ENCODE peak calls at places on chromosomes 1 and 21, in ten cellular contexts. E is uterus, S is breast epithelium, Z is ovary, W is body of pancreas, X is testis, P is IMR-90, V is stomach, F is sigmoid colon, R is upper lobe of left lung. M is an unnamed sample.

GRCh38 chr1:94884101-94884875 is 42.6 kb downstream of the CNN3 start:
- DNase-seq in R (no peak), X (peak; percentile 29), S (peak; percentile 84), W (peak; percentile 47), V (peak; percentile 34), Z (peak; percentile 61), P (peak; percentile 76), E (peak; percentile 48), F (no peak), M (no peak)

GRCh38 chr21:25888711-25889110 is 153.9 kb downstream of the GABPA start:
- DNase-seq in S (no peak), P (no peak), Z (no peak), V (no peak), E (no peak), F (no peak), X (no peak), R (no peak), W (no peak), M (no peak)

GRCh38 chr1:6807782-6808181 is 22.5 kb downstream of the CAMTA1 start:
- DNase-seq in S (no peak), W (no peak), X (no peak), P (peak; percentile 40), Z (no peak), R (no peak), V (no peak), E (no peak), F (no peak), M (no peak)

GRCh38 chr1:201389066-201389465 is 10.1 kb downstream of the LAD1 start:
- DNase-seq in P (no peak), W (no peak), F (no peak), E (no peak), S (no peak), Z (no peak), X (no peak), R (peak; percentile 65), V (no peak), M (no peak)

GRCh38 chr1:161260939-161261858 is 2.7 kb downstream of the PCP4L1 start:
- DNase-seq in E (no peak), Z (no peak), V (no peak), W (no peak), F (no peak), S (no peak), X (no peak), R (no peak), P (no peak), M (no peak)

GRCh38 chr1:117096871-117097842 is 24.4 kb downstream of the TRIM45 start:
- DNase-seq in Z (no peak), R (no peak), X (no peak), E (no peak), P (peak; percentile 64), V (no peak), S (no peak), F (no peak), W (no peak), M (no peak)

GRCh38 chr1:151128800-151129199 is 17.6 kb downstream of the SEMA6C start:
- DNase-seq in W (no peak), V (no peak), E (no peak), Z (no peak), P (no peak), X (no peak), F (no peak), R (no peak), S (no peak), M (no peak)

GRCh38 chr1:85629532-85629920 is 49.0 kb downstream of the CCN1 start:
- DNase-seq in W (no peak), Z (no peak), X (no peak), F (no peak), S (no peak), P (no peak), V (no peak), E (no peak), R (no peak), M (no peak)

GRCh38 chr1:46488343-46489168 is 1.1 kb upstream of the DMBX1 start:
- DNase-seq in E (no peak), V (no peak), R (no peak), W (no peak), S (no peak), P (peak; percentile 30), X (no peak), F (no peak), Z (no peak), M (peak; percentile 60)

GRCh38 chr1:46490603-46491499 is 1.2 kb downstream of the DMBX1 start:
- DNase-seq in F (no peak), V (no peak), E (no peak), Z (no peak), R (peak; percentile 63), W (no peak), P (no peak), X (no peak), S (no peak), M (no peak)

GRCh38 chr1:46487818-46488218 is 1.8 kb upstream of the DMBX1 start:
- DNase-seq in F (no peak), V (no peak), X (no peak), S (no peak), R (no peak), W (no peak), P (no peak), E (no peak), Z (no peak), M (no peak)

GRCh38 chr1:46489638-46490602 is at the start of gene DMBX1:
- DNase-seq in S (no peak), P (no peak), E (no peak), W (peak; percentile 40), X (peak; percentile 66), V (peak; percentile 54), Z (no peak), R (peak; percentile 92), F (no peak), M (peak; percentile 46)

GRCh38 chr1:46489169-46489637 is 433 bp upstream of the DMBX1 start:
- DNase-seq in R (peak; percentile 85), S (no peak), E (no peak), W (no peak), F (no peak), Z (no peak), V (no peak), P (no peak), X (no peak), M (no peak)
- H3K27me3 ChIP-seq in R (no peaks in the 10 kb centered on the region), S (peaks cover 100% of the 10 kb centered on the region), E (peaks cover 77% of the 10 kb centered on the region), W (peaks cover 43% of the 10 kb centered on the region), F (peaks cover 66% of the 10 kb centered on the region), Z (peaks cover 4% of the 10 kb centered on the region), V (peaks cover 46% of the 10 kb centered on the region), P (peaks cover 95% of the 10 kb centered on the region), X (no peaks in the 10 kb centered on the region), M (peaks cover 74% of the 10 kb centered on the region)

DNA sequence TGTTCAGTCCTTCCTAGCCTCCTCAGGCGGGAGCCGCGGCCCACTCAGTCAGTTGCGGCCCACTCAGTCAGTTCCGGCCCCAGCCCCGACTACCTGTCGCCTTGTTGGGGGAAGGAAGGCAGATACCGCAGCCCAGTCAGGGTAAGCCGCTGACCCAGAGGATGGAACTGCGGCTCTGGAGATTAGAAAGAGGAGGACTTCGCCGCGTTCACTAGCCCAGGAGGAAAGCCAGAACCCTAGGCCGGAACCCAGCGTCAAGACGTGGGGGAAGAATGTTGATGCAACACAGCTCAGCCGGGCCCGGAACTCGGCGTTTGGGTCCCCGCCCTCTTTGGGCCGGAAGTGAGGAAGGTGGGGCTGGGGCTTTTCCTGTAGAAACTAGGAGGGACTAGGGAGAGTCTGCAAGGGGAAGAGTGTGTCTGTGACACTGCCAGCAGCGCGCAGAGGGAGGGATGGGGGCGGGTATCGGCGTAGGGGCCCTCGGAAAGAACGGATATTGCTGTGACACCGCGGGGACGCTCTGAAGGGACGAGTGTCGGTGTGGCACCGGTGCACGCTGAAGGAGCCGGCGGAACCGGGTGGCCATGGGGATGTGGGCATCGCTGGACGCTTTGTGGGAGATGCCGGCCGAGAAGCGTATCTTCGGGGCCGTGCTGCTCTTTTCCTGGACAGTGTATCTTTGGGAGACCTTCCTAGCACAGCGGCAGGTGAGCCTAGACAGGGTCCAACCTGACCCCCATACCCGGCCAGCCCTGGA is at the start of gene ZMPSTE24:
- DNase-seq in R (peak; percentile 92), E (peak; percentile 93), Z (peak; percentile 93), V (peak; percentile 96), X (peak; percentile 96), W (peak; percentile 96), S (peak; percentile 95), P (peak; percentile 98), F (peak; percentile 97), M (peak; percentile 99)
- TF ChIP-seq POLR2A in R (peak; percentile 51), E (peak; percentile 40), Z (peak; percentile 48), V (no peak), X (peak; percentile 28), W (peak; percentile 83), S (no peak), P (peak; percentile 88), F (peak; percentile 48), M (peak; percentile 28)

GRCh38 chr1:160207118-160207650 is 2.0 kb downstream of the PEA15 start:
- DNase-seq in R (no peak), V (no peak), S (no peak), X (no peak), E (no peak), Z (no peak), P (no peak), W (no peak), F (no peak), M (no peak)

GRCh38 chr1:160207751-160208150 is 2.6 kb downstream of the PEA15 start:
- DNase-seq in X (no peak), Z (no peak), E (no peak), V (no peak), R (no peak), S (no peak), F (no peak), P (no peak), W (no peak), M (no peak)

GRCh38 chr1:160209041-160209655 is 4.0 kb downstream of the PEA15 start:
- DNase-seq in Z (no peak), E (no peak), X (no peak), P (no peak), F (no peak), V (no peak), W (no peak), R (no peak), S (no peak), M (no peak)

GRCh38 chr1:160209656-160210046 is 4.5 kb downstream of the PEA15 start:
- DNase-seq in P (no peak), W (peak; percentile 56), F (no peak), Z (no peak), S (no peak), R (no peak), E (no peak), X (peak; percentile 85), V (no peak), M (peak; percentile 90)

DNA sequence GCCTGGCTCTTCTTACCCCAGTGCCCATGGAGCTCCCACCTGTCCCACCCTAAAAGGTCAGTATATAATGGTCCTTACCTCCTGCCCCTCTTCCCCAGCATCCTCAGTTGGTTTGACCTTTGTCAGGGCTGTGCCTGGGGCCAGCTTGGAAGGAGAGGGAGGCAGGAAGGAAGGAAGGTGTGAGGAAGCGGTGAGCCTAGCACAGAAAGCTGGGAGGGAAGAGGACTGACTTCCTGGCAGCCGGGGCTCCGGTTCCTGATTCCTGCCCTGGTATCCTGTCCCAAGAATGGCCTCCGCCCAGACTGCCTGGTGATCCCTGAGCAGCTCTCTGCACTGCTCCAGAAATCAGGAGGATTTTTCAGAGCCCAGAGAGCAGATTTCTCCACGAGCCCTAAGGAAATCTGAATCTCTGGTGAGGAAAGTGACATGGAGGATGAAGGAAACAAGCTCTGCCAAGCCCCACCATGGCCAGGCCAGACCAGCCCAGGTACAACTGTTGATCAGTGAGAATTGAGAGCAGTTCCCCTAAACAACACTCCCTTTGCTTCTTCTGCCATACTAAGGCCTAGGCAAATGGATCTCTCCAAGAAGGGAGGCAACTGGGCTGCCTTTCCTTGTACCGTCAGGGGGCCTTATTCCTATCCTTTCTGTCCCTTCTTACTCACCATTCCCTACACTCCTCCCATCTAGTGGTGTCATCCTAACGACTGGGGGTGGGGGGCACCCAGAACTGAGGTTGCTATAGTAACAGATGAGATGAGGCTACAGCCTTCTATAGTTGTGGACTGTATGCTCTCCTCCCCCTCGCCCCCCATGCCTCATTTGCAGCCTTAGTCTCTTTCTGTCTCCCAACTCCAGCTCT is 3.2 kb downstream of the PEA15 start:
- DNase-seq in E (no peak), Z (no peak), V (no peak), P (no peak), X (no peak), R (no peak), W (no peak), S (no peak), F (no peak), M (no peak)
- H3K27ac ChIP-seq in E (peak overlapping the region; percentile 77), Z (no peak overlapping the region), V (peak overlapping the region; percentile 93), P (peak overlapping the region; percentile 30), X (peak overlapping the region; percentile 10), R (peak overlapping the region; percentile 31), W (no peak overlapping the region), S (peak overlapping the region; percentile 95), F (peak overlapping the region; percentile 29), M (no peak overlapping the region)

GRCh38 chr1:64473367-64473766 is 3.4 kb downstream of the CACHD1 start:
- DNase-seq in Z (no peak), E (no peak), X (no peak), S (no peak), W (no peak), V (no peak), R (no peak), P (no peak), F (no peak), M (no peak)
- H3K27me3 ChIP-seq in Z (no peaks in the 10 kb centered on the region), E (no peaks in the 10 kb centered on the region), X (no peaks in the 10 kb centered on the region), S (no peaks in the 10 kb centered on the region), W (no peaks in the 10 kb centered on the region), V (no peaks in the 10 kb centered on the region), R (no peaks in the 10 kb centered on the region), P (peaks cover 9% of the 10 kb centered on the region), F (no peaks in the 10 kb centered on the region), M (no peaks in the 10 kb centered on the region)